ENCODE peak calls at places on chromosome 15, in five cellular contexts. V is mesenchymal stem cell, A is stomach, Y is neuronal stem cell, O is psoas muscle. R is an unnamed sample.
A peak's percentile ranks its signal among the peaks of the same experiment; 100 is the strongest.

GRCh38 chr15:31228980-31229826 is 97.4 kb upstream of the KLF13 start:
- DNase-seq in V (no peak), A (peak; percentile 88), Y (no peak), O (no peak), R (no peak)

GRCh38 chr15:89317188-89317720 is 17.4 kb downstream of the POLG start:
- DNase-seq in V (no peak), A (no peak), O (no peak), Y (no peak), R (no peak)

GRCh38 chr15:77637851-77638402 is 5.2 kb upstream of the LINGO1 start:
- DNase-seq in V (no peak), Y (no peak), A (no peak), O (no peak), R (no peak)

GRCh38 chr15:42352401-42352800 is 6.9 kb upstream of the CAPN3 start:
- DNase-seq in O (no peak), A (no peak), V (no peak), Y (no peak), R (no peak)

GRCh38 chr15:29736745-29737023 is 85.6 kb downstream of the TJP1 start:
- DNase-seq in Y (no peak), V (no peak), O (no peak), A (no peak), R (peak; percentile 55)

GRCh38 chr15:42681119-42681518 is 55.8 kb downstream of the CDAN1 start:
- DNase-seq in A (no peak), Y (no peak), V (no peak), O (no peak), R (no peak)

GRCh38 chr15:26525096-26525495 is 247.8 kb downstream of the GABRB3 start:
- DNase-seq in A (no peak), Y (no peak), V (no peak), O (no peak), R (no peak)

GRCh38 chr15:83694030-83694429 is 40.1 kb downstream of the ADAMTSL3 start:
- DNase-seq in Y (no peak), V (peak; percentile 75), O (no peak), A (no peak), R (peak; percentile 27)

GRCh38 chr15:51375966-51376640 is 34.6 kb downstream of the GLDN start:
- DNase-seq in A (no peak), V (peak; percentile 73), Y (no peak), O (no peak), R (peak; percentile 45)

GRCh38 chr15:90560229-90560771 is 30.6 kb downstream of the CRTC3 start:
- DNase-seq in A (no peak), V (peak; percentile 89), O (peak; percentile 35), Y (no peak), R (peak; percentile 45)

GRCh38 chr15:94305133-94305532 is 73.8 kb downstream of the MCTP2 start:
- DNase-seq in A (no peak), Y (no peak), V (no peak), O (no peak), R (no peak)

GRCh38 chr15:28026221-28026620 is 72.9 kb downstream of the OCA2 start:
- DNase-seq in O (no peak), Y (no peak), V (no peak), A (no peak), R (no peak)

GRCh38 chr15:28023933-28024888 is 74.9 kb downstream of the OCA2 start:
- DNase-seq in Y (no peak), A (no peak), V (no peak), O (no peak), R (no peak)

GRCh38 chr15:28023422-28023821 is 75.7 kb downstream of the OCA2 start:
- DNase-seq in O (no peak), Y (no peak), A (no peak), V (no peak), R (no peak)

GRCh38 chr15:28025413-28025812 is 73.7 kb downstream of the OCA2 start:
- DNase-seq in Y (no peak), V (no peak), A (no peak), O (no peak), R (no peak)

GRCh38 chr15:28024889-28025250 is 74.2 kb downstream of the OCA2 start:
- DNase-seq in V (no peak), A (no peak), Y (no peak), O (no peak), R (no peak)
- H3K4me3 ChIP-seq in V (no peak overlapping the region), A (no peak overlapping the region), Y (no peak overlapping the region), O (no peak overlapping the region), R (no peak overlapping the region)

GRCh38 chr15:47184405-47185221 is 532.7 kb upstream of the SEMA6D start:
- DNase-seq in O (no peak), Y (peak; percentile 41), A (no peak), V (peak; percentile 27), R (peak; percentile 38)

GRCh38 chr15:47188766-47189507 is 528.4 kb upstream of the SEMA6D start:
- DNase-seq in Y (no peak), A (no peak), V (no peak), O (no peak), R (no peak)

GRCh38 chr15:47185222-47185800 is 532.0 kb upstream of the SEMA6D start:
- DNase-seq in Y (no peak), O (no peak), A (no peak), V (peak; percentile 0), R (no peak)

GRCh38 chr15:47184003-47184404 is 533.3 kb upstream of the SEMA6D start:
- DNase-seq in Y (peak; percentile 31), V (peak; percentile 61), O (peak; percentile 17), A (no peak), R (no peak)

DNA sequence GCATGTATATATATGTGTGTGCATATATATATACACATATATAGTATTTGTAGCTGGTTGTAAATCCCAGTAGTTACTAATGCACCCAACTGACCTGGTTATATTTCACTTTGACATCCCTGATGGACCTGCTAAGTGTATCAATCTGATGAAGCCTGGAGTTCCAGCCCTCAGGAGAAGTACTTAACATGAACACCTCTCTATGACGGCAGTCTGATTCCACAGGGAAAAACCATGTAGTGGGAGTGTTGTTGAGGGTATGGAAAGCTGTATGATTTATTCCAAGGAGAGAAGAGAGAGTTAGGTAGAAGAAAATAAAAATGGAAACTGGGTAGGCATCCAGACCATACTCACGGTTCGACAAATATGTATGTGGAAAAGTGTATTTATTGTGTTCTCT is 531.2 kb upstream of the SEMA6D start:
- DNase-seq in Y (no peak), O (no peak), A (no peak), V (no peak), R (no peak)
- H3K27me3 ChIP-seq in Y (peaks cover 46% of the 10 kb centered on the region), O (peaks cover 7% of the 10 kb centered on the region), A (peaks cover 46% of the 10 kb centered on the region), V (peaks cover 53% of the 10 kb centered on the region), R (peaks cover 47% of the 10 kb centered on the region)

DNA sequence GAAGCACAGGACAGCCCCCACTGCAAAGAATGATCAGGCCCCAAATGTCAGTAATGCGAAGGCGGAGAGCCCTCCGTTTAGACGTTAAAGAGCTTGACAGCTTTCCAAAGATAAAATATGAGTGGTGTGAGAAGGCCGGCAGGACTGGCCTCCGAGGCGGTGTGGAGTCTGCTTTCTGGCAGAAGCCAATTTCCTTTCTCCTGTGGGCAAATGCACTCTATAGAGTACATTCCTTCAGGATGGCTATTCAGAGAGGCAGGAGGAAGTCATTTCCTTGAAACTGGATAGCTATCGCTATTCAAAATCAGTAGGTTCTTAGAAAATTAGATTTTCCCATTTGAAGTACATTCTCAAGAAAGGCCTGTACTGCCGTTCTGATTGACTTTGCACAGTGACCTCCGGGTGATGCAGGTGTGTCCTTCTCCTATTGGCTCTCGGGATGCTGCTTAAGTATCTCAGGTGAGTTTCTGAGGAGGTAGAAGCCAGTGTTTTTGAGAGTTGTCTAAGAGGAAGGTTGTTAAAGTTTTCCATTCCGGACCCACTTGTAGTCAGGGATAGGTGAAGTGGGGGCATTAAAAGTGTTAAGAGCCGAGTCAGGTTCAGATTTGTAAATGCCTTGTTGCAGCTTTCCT is 72.8 kb upstream of the MYZAP start:
- DNase-seq in A (no peak), Y (no peak), V (no peak), O (no peak), R (no peak)
- H3K9me3 ChIP-seq in A (no peaks in the 10 kb centered on the region), Y (no peaks in the 10 kb centered on the region), V (no peaks in the 10 kb centered on the region), O (no peaks in the 10 kb centered on the region), R (no peaks in the 10 kb centered on the region)

GRCh38 chr15:85445361-85445760 is 65.0 kb downstream of the AKAP13 start:
- DNase-seq in Y (no peak), O (no peak), A (no peak), V (no peak), R (no peak)

GRCh38 chr15:85443046-85443445 is 62.6 kb downstream of the AKAP13 start:
- DNase-seq in O (no peak), V (no peak), Y (no peak), A (no peak), R (no peak)

GRCh38 chr15:85444329-85444605 is 63.9 kb downstream of the AKAP13 start:
- DNase-seq in O (no peak), A (no peak), Y (no peak), V (no peak), R (no peak)

GRCh38 chr15:85440451-85440850 is 60.0 kb downstream of the AKAP13 start:
- DNase-seq in Y (no peak), O (no peak), A (no peak), V (no peak), R (no peak)

DNA sequence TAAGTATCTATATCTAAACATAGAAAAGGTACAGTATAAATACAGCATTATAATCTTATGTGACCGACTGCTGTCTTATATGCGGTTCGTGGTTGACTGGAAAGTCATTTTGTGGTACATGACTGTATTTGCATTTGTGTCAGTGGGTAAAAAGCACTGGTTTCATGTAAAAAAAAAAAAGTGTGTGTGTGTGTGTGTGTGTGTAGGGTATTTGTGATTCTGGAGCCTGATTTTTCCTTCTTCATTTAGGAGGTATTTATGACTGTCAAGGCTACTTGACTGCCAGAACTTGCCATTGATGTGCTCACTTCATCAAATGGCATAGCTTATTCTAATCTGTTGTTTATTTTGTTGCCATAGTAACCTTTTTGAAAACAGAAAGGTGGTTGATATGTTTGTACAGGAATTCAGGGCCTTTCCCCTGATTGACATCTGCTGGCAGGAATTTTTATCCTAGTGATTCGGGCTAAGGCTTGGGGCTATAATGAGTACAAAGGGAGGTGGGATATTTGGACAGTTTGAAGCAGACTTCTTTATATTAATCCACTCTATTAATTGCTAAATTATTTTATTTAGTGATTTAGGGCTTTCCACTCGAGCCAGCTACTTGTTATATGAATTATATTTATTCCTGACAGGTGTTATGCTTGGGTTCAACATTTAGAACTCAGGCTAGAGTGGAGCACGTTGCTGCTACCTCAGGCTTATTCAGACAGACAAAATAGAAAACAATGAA is 63.4 kb downstream of the AKAP13 start:
- DNase-seq in Y (peak; percentile 42), V (peak; percentile 85), A (no peak), O (no peak), R (peak; percentile 6)
- H3K4me3 ChIP-seq in Y (no peak overlapping the region), V (no peak overlapping the region), A (no peak overlapping the region), O (no peak overlapping the region), R (no peak overlapping the region)

GRCh38 chr15:74390552-74391288 is 23.3 kb upstream of the CYP11A1 start:
- DNase-seq in Y (no peak), A (no peak), O (no peak), V (no peak), R (no peak)

GRCh38 chr15:74387988-74388955 is 20.8 kb upstream of the CYP11A1 start:
- DNase-seq in Y (no peak), O (no peak), V (no peak), A (no peak), R (no peak)

GRCh38 chr15:74391604-74392401 is 24.4 kb upstream of the CYP11A1 start:
- DNase-seq in V (no peak), A (no peak), Y (no peak), O (no peak), R (no peak)

GRCh38 chr15:74387141-74387541 is 19.7 kb upstream of the CYP11A1 start:
- DNase-seq in V (no peak), O (no peak), Y (no peak), A (no peak), R (no peak)

GRCh38 chr15:74389115-74390048 is 21.9 kb upstream of the CYP11A1 start:
- DNase-seq in A (no peak), O (no peak), V (no peak), Y (no peak), R (no peak)
- H3K27me3 ChIP-seq in A (no peaks in the 10 kb centered on the region), O (no peaks in the 10 kb centered on the region), V (no peaks in the 10 kb centered on the region), Y (peaks cover 53% of the 10 kb centered on the region), R (no peaks in the 10 kb centered on the region)

GRCh38 chr15:25188551-25189101 is 233.8 kb downstream of the SNRPN start:
- DNase-seq in O (no peak), A (no peak), Y (no peak), V (no peak), R (no peak)
- H3K9me3 ChIP-seq in O (peaks cover 3% of the 10 kb centered on the region), A (peaks cover 8% of the 10 kb centered on the region), Y (no peaks in the 10 kb centered on the region), V (no peaks in the 10 kb centered on the region), R (no peaks in the 10 kb centered on the region)